ENCODE peak calls at places on chromosomes 12 and 14, in nine cellular contexts. P, O, G, Y, J, X, C, A and U are unnamed samples.

GRCh38 chr12:119679081-119679480 is 11.1 kb downstream of the PRKAB1 start:
- DNase-seq in P (no peak), O (no peak), G (no peak), Y (no peak), J (no peak), X (no peak), C (no peak), A (no peak), U (no peak)

GRCh38 chr12:28442101-28442500 is 251.8 kb downstream of the CCDC91 start:
- DNase-seq in P (no peak), O (no peak), G (no peak), Y (no peak), J (no peak), X (no peak), C (no peak), A (no peak), U (no peak)

GRCh38 chr14:50997712-50998111 is 53.4 kb upstream of the PYGL start:
- DNase-seq in P (no peak), O (peak; percentile 43), G (no peak), Y (no peak), J (no peak), X (no peak), C (no peak), A (no peak), U (no peak)

GRCh38 chr12:2212971-2213869 is 160.4 kb downstream of the CACNA1C start:
- DNase-seq in P (no peak), O (no peak), G (no peak), Y (no peak), J (no peak), X (no peak), C (no peak), A (no peak), U (no peak)

GRCh38 chr14:93040443-93040842 is 75.3 kb downstream of the ITPK1 start:
- DNase-seq in P (no peak), O (no peak), G (no peak), Y (no peak), J (no peak), X (no peak), C (no peak), A (no peak), U (no peak)

GRCh38 chr12:123077298-123078113 is 73.4 kb downstream of the PITPNM2 start:
- DNase-seq in P (no peak), O (no peak), G (no peak), Y (no peak), J (no peak), X (no peak), C (no peak), A (no peak), U (no peak)

GRCh38 chr12:2198088-2198501 is 145.3 kb downstream of the CACNA1C start:
- DNase-seq in P (no peak), O (no peak), G (peak; percentile 45), Y (no peak), J (no peak), X (peak; percentile 79), C (no peak), A (no peak), U (no peak)

GRCh38 chr14:20413785-20414117 is 450 bp upstream of the TEP1 start:
- DNase-seq in P (no peak), O (no peak), G (no peak), Y (no peak), J (peak; percentile 47), X (no peak), C (no peak), A (peak; percentile 73), U (no peak)

GRCh38 chr12:28253175-28253641 is 63.0 kb downstream of the CCDC91 start:
- DNase-seq in P (no peak), O (no peak), G (no peak), Y (no peak), J (no peak), X (no peak), C (no peak), A (peak; percentile 81), U (no peak)

GRCh38 chr14:106694638-106695393 is 1168.4 kb downstream of the TMEM121 start:
- DNase-seq in P (peak; percentile 15), O (peak; percentile 56), G (no peak), Y (peak; percentile 11), J (peak; percentile 52), X (no peak), C (no peak), A (peak; percentile 61), U (no peak)

GRCh38 chr12:124208469-124208868 is 86.4 kb upstream of the RFLNA start:
- DNase-seq in P (no peak), O (no peak), G (no peak), Y (no peak), J (no peak), X (no peak), C (no peak), A (no peak), U (no peak)

GRCh38 chr14:68766299-68767247 is 26.3 kb downstream of the ZFP36L1 start:
- DNase-seq in P (no peak), O (no peak), G (peak; percentile 55), Y (no peak), J (no peak), X (no peak), C (no peak), A (no peak), U (no peak)

GRCh38 chr12:89051065-89051677 is 301.1 kb downstream of the DUSP6 start:
- DNase-seq in P (no peak), O (no peak), G (no peak), Y (peak; percentile 16), J (peak; percentile 58), X (peak; percentile 15), C (peak; percentile 53), A (peak; percentile 73), U (no peak)

GRCh38 chr12:94289551-94290312 is 141.4 kb downstream of the PLXNC1 start:
- DNase-seq in P (no peak), O (no peak), G (peak; percentile 51), Y (peak; percentile 38), J (no peak), X (peak; percentile 60), C (no peak), A (no peak), U (no peak)

GRCh38 chr12:83827860-83828259 is 1084.7 kb downstream of the SLC6A15 start:
- DNase-seq in P (no peak), O (no peak), G (no peak), Y (peak; percentile 68), J (no peak), X (no peak), C (no peak), A (no peak), U (no peak)

GRCh38 chr12:81128930-81129554 is 51.2 kb downstream of the ACSS3 start:
- DNase-seq in P (no peak), O (no peak), G (no peak), Y (peak; percentile 25), J (peak; percentile 16), X (no peak), C (peak; percentile 42), A (peak; percentile 3), U (no peak)

GRCh38 chr14:103854822-103855733 is 7.7 kb upstream of the PPP1R13B start:
- DNase-seq in P (peak; percentile 71), O (peak; percentile 77), G (no peak), Y (no peak), J (no peak), X (no peak), C (peak; percentile 45), A (no peak), U (no peak)

GRCh38 chr12:39587247-39587646 is 32.4 kb downstream of the ABCD2 start:
- DNase-seq in P (no peak), O (no peak), G (no peak), Y (no peak), J (no peak), X (peak; percentile 0), C (no peak), A (peak; percentile 52), U (no peak)

GRCh38 chr12:8687846-8688601 is 9.8 kb upstream of the RIMKLB start:
- DNase-seq in P (no peak), O (no peak), G (peak; percentile 50), Y (peak; percentile 77), J (peak; percentile 15), X (peak; percentile 53), C (peak; percentile 59), A (peak; percentile 11), U (no peak)

GRCh38 chr14:31660728-31661127 is 99.5 kb downstream of the NUBPL start:
- DNase-seq in P (no peak), O (no peak), G (no peak), Y (no peak), J (no peak), X (no peak), C (no peak), A (no peak), U (no peak)

GRCh38 chr14:31660191-31660590 is 99.0 kb downstream of the NUBPL start:
- DNase-seq in P (no peak), O (no peak), G (no peak), Y (no peak), J (no peak), X (no peak), C (no peak), A (no peak), U (no peak)

GRCh38 chr14:31657917-31658316 is 96.7 kb downstream of the NUBPL start:
- DNase-seq in P (no peak), O (no peak), G (no peak), Y (no peak), J (no peak), X (no peak), C (no peak), A (no peak), U (no peak)

GRCh38 chr14:31659278-31659677 is 98.1 kb downstream of the NUBPL start:
- DNase-seq in P (no peak), O (no peak), G (no peak), Y (no peak), J (no peak), X (no peak), C (no peak), A (no peak), U (no peak)
- H3K27ac ChIP-seq in P (no peak overlapping the region), O (no peak overlapping the region), G (no peak overlapping the region), Y (no peak overlapping the region), J (no peak overlapping the region), X (no peak overlapping the region), C (no peak overlapping the region), A (no peak overlapping the region), U (no peak overlapping the region)

GRCh38 chr14:26137161-26137560 is 460.7 kb downstream of the NOVA1 start:
- DNase-seq in P (no peak), O (no peak), G (no peak), Y (no peak), J (peak; percentile 3), X (no peak), C (no peak), A (no peak), U (no peak)
- H3K9me3 ChIP-seq in P (no peaks in the 10 kb centered on the region), O (no peaks in the 10 kb centered on the region), G (no peaks in the 10 kb centered on the region), Y (no peaks in the 10 kb centered on the region), J (no peaks in the 10 kb centered on the region), X (no peaks in the 10 kb centered on the region), C (no peaks in the 10 kb centered on the region), A (peaks cover 12% of the 10 kb centered on the region), U (no peaks in the 10 kb centered on the region)

DNA sequence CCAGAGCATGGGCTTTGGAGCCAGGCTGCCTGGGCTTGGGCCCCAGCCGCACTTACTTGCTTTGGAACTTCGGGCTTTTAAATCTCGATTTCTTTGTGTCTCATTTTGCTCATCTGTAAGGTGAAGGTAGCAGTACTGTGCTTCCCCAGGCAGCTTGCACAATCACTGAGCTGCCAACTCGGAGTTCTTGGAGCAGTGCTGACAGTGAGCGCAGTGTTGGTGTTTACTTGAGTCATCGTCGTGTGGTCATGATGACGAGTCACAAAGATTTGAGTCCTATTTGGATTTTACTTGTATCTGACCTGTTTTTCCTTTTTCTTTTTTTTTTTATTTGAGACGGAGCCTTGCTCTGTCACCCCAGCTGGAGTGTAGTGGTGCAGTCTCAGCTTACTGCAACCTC is 31.3 kb upstream of the ATF1 start:
- DNase-seq in P (no peak), O (no peak), G (no peak), Y (peak; percentile 80), J (no peak), X (peak; percentile 45), C (peak; percentile 43), A (no peak), U (no peak)
- H3K36me3 ChIP-seq in P (peaks cover 66% of the 10 kb centered on the region), O (peaks cover 100% of the 10 kb centered on the region), G (no peaks in the 10 kb centered on the region), Y (no peaks in the 10 kb centered on the region), J (peaks cover 82% of the 10 kb centered on the region), X (peaks cover 80% of the 10 kb centered on the region), C (peaks cover 42% of the 10 kb centered on the region), A (peaks cover 86% of the 10 kb centered on the region), U (peaks cover 100% of the 10 kb centered on the region)

GRCh38 chr14:91231446-91231845 is 13.1 kb downstream of the GPR68 start:
- DNase-seq in P (no peak), O (no peak), G (no peak), Y (no peak), J (no peak), X (no peak), C (no peak), A (no peak), U (no peak)
- H3K27ac ChIP-seq in P (no peak overlapping the region), O (peak overlapping the region; percentile 49), G (no peak overlapping the region), Y (no peak overlapping the region), J (peak overlapping the region; percentile 81), X (no peak overlapping the region), C (no peak overlapping the region), A (peak overlapping the region; percentile 91), U (no peak overlapping the region)